ENCODE peak calls at places on chromosomes 6 and 20, in four cellular contexts. One of them, this sample, is unnamed.

GRCh38 chr6:43623880-43624785 is 4.9 kb downstream of the GTPBP2 start:
- DNase-seq in K562: no peak
- DNase-seq in H1: no peak
- DNase-seq in HepG2: no peak
- DNase-seq in this sample: no peak

GRCh38 chr20:10652660-10653191 is 21.1 kb downstream of the JAG1 start:
- DNase-seq in HepG2: peak; percentile 89
- DNase-seq in H1: no peak
- DNase-seq in K562: no peak
- DNase-seq in this sample: no peak

GRCh38 chr6:156925718-156926607 is 148.8 kb downstream of the ARID1B start:
- DNase-seq in K562: no peak
- DNase-seq in HepG2: no peak
- DNase-seq in H1: no peak
- DNase-seq in this sample: no peak

GRCh38 chr20:35575958-35576357 is 34.1 kb downstream of the ERGIC3 start:
- DNase-seq in HepG2: peak; percentile 62
- DNase-seq in H1: no peak
- DNase-seq in K562: no peak
- DNase-seq in this sample: no peak

GRCh38 chr6:4388675-4389074 is 253.3 kb upstream of the ECI2 start:
- DNase-seq in H1: peak; percentile 23
- DNase-seq in K562: peak; percentile 43
- DNase-seq in HepG2: no peak
- DNase-seq in this sample: peak; percentile 28

GRCh38 chr6:107600111-107600510 is 110.2 kb downstream of the SOBP start:
- DNase-seq in H1: no peak
- DNase-seq in K562: no peak
- DNase-seq in HepG2: no peak
- DNase-seq in this sample: peak; percentile 53

GRCh38 chr6:150692604-150693003 is 92.9 kb downstream of the PLEKHG1 start:
- DNase-seq in HepG2: no peak
- DNase-seq in H1: no peak
- DNase-seq in K562: no peak
- DNase-seq in this sample: no peak

GRCh38 chr20:41300383-41300782 is 17.1 kb downstream of the ZHX3 start:
- DNase-seq in K562: no peak
- DNase-seq in HepG2: no peak
- DNase-seq in H1: no peak
- DNase-seq in this sample: no peak

GRCh38 chr20:36162272-36162966 is 7.9 kb downstream of the EPB41L1 start:
- DNase-seq in H1: no peak
- DNase-seq in K562: peak; percentile 75
- DNase-seq in HepG2: no peak
- DNase-seq in this sample: no peak

GRCh38 chr6:167404385-167405049 is 79.6 kb downstream of the TTLL2 start:
- DNase-seq in K562: no peak
- DNase-seq in H1: no peak
- DNase-seq in HepG2: no peak
- DNase-seq in this sample: no peak

GRCh38 chr6:48024956-48025355 is 86.0 kb downstream of the PTCHD4 start:
- DNase-seq in K562: no peak
- DNase-seq in HepG2: no peak
- DNase-seq in H1: no peak
- DNase-seq in this sample: no peak

GRCh38 chr20:49561256-49561655 is 6.7 kb downstream of the PTGIS start:
- DNase-seq in H1: no peak
- DNase-seq in K562: no peak
- DNase-seq in HepG2: no peak
- DNase-seq in this sample: no peak

GRCh38 chr6:16773376-16773775 is 12.1 kb upstream of the ATXN1 start:
- DNase-seq in HepG2: no peak
- DNase-seq in K562: no peak
- DNase-seq in H1: no peak
- DNase-seq in this sample: no peak

GRCh38 chr6:6730831-6731230 is 142.3 kb downstream of the LY86 start:
- DNase-seq in K562: no peak
- DNase-seq in H1: no peak
- DNase-seq in HepG2: no peak
- DNase-seq in this sample: no peak

GRCh38 chr6:80457044-80457933 is 350.8 kb downstream of the BCKDHB start:
- DNase-seq in HepG2: no peak
- DNase-seq in H1: no peak
- DNase-seq in K562: no peak
- DNase-seq in this sample: no peak

GRCh38 chr20:60095456-60095855 is 137.2 kb downstream of the CDH26 start:
- DNase-seq in HepG2: no peak
- DNase-seq in H1: no peak
- DNase-seq in K562: no peak
- DNase-seq in this sample: no peak

GRCh38 chr6:2578729-2579128 is 172.0 kb downstream of the MYLK4 start:
- DNase-seq in H1: no peak
- DNase-seq in HepG2: no peak
- DNase-seq in K562: no peak
- DNase-seq in this sample: no peak

GRCh38 chr6:133548409-133548808 is 307.3 kb downstream of the EYA4 start:
- DNase-seq in H1: no peak
- DNase-seq in K562: no peak
- DNase-seq in HepG2: no peak
- DNase-seq in this sample: no peak

GRCh38 chr6:102438181-102438580 is 1044.7 kb downstream of the GRIK2 start:
- DNase-seq in K562: no peak
- DNase-seq in HepG2: no peak
- DNase-seq in H1: no peak
- DNase-seq in this sample: no peak

GRCh38 chr6:153087436-153087835 is 43.6 kb downstream of the RGS17 start:
- DNase-seq in HepG2: no peak
- DNase-seq in K562: no peak
- DNase-seq in H1: no peak
- DNase-seq in this sample: no peak

GRCh38 chr6:20800229-20800628 is 266.0 kb downstream of the CDKAL1 start:
- DNase-seq in H1: no peak
- DNase-seq in HepG2: peak; percentile 18
- DNase-seq in K562: no peak
- DNase-seq in this sample: no peak

GRCh38 chr20:33372993-33373441 is 28.3 kb downstream of the CDK5RAP1 start:
- DNase-seq in K562: no peak
- DNase-seq in HepG2: peak; percentile 24
- DNase-seq in H1: no peak
- DNase-seq in this sample: no peak

GRCh38 chr6:66897576-66897975 is 1190.5 kb upstream of the EYS start:
- DNase-seq in H1: no peak
- DNase-seq in HepG2: peak; percentile 4
- DNase-seq in K562: no peak
- DNase-seq in this sample: no peak

GRCh38 chr6:166463363-166464067 is 80.8 kb upstream of the MPC1 start:
- DNase-seq in K562: no peak
- DNase-seq in HepG2: no peak
- DNase-seq in H1: no peak
- DNase-seq in this sample: no peak

GRCh38 chr6:142893088-142893487 is 51.9 kb downstream of the HIVEP2 start:
- DNase-seq in H1: no peak
- DNase-seq in K562: no peak
- DNase-seq in HepG2: no peak
- DNase-seq in this sample: no peak

GRCh38 chr20:23596856-23597255 is 8.9 kb downstream of the CST9 start:
- DNase-seq in HepG2: no peak
- DNase-seq in H1: no peak
- DNase-seq in K562: no peak
- DNase-seq in this sample: no peak

GRCh38 chr6:97064578-97064977 is 140.1 kb downstream of the KLHL32 start:
- DNase-seq in H1: no peak
- DNase-seq in K562: no peak
- DNase-seq in HepG2: no peak
- DNase-seq in this sample: no peak

GRCh38 chr6:106192824-106193223 is 106.7 kb downstream of the PRDM1 start:
- DNase-seq in HepG2: no peak
- DNase-seq in K562: no peak
- DNase-seq in H1: no peak
- DNase-seq in this sample: no peak

GRCh38 chr6:7087066-7087465 is 20.7 kb upstream of the RREB1 start:
- DNase-seq in K562: peak; percentile 23
- DNase-seq in H1: no peak
- DNase-seq in HepG2: no peak
- DNase-seq in this sample: no peak

GRCh38 chr20:47860049-47860830 is 75.0 kb upstream of the SULF2 start:
- DNase-seq in K562: no peak
- DNase-seq in H1: no peak
- DNase-seq in HepG2: no peak
- DNase-seq in this sample: no peak

GRCh38 chr6:454148-454991 is 62.8 kb downstream of the IRF4 start:
- DNase-seq in HepG2: no peak
- DNase-seq in K562: no peak
- DNase-seq in H1: no peak
- DNase-seq in this sample: no peak

GRCh38 chr6:451336-451735 is 59.8 kb downstream of the IRF4 start:
- DNase-seq in K562: no peak
- DNase-seq in HepG2: no peak
- DNase-seq in H1: no peak
- DNase-seq in this sample: no peak

GRCh38 chr6:451847-452246 is 60.3 kb downstream of the IRF4 start:
- DNase-seq in K562: no peak
- DNase-seq in H1: no peak
- DNase-seq in HepG2: no peak
- DNase-seq in this sample: no peak

GRCh38 chr6:452301-453067 is 60.9 kb downstream of the IRF4 start:
- DNase-seq in K562: no peak
- DNase-seq in H1: no peak
- DNase-seq in HepG2: no peak
- DNase-seq in this sample: no peak

GRCh38 chr6:453152-453551 is 61.6 kb downstream of the IRF4 start:
- DNase-seq in K562: no peak
- DNase-seq in H1: no peak
- DNase-seq in HepG2: no peak
- DNase-seq in this sample: no peak
- TF ChIP-seq SP1 in K562: no peak
- TF ChIP-seq SP1 in H1: no peak
- TF ChIP-seq SP1 in HepG2: no peak
- TF ChIP-seq SP1 in this sample: no peak

GRCh38 chr6:26233608-26234420 is 131.2 kb upstream of the BTN3A2 start:
- DNase-seq in K562: peak; percentile 75
- DNase-seq in HepG2: no peak
- DNase-seq in H1: no peak
- DNase-seq in this sample: no peak
- TF ChIP-seq JUN in K562: no peak
- TF ChIP-seq JUN in HepG2: no peak
- TF ChIP-seq JUN in H1: no peak
- TF ChIP-seq JUN in this sample: no peak

GRCh38 chr6:5679696-5680494 is 326.8 kb downstream of the NRN1 start:
- DNase-seq in K562: no peak
- DNase-seq in HepG2: no peak
- DNase-seq in H1: no peak
- DNase-seq in this sample: no peak

GRCh38 chr6:5676701-5677100 is 330.0 kb downstream of the NRN1 start:
- DNase-seq in HepG2: no peak
- DNase-seq in K562: no peak
- DNase-seq in H1: no peak
- DNase-seq in this sample: no peak

GRCh38 chr6:5679271-5679670 is 327.5 kb downstream of the NRN1 start:
- DNase-seq in H1: no peak
- DNase-seq in K562: no peak
- DNase-seq in HepG2: no peak
- DNase-seq in this sample: no peak

GRCh38 chr6:5674723-5675122 is 332.0 kb downstream of the NRN1 start:
- DNase-seq in H1: no peak
- DNase-seq in K562: no peak
- DNase-seq in HepG2: no peak
- DNase-seq in this sample: no peak

GRCh38 chr6:5677219-5678000 is 329.3 kb downstream of the NRN1 start:
- DNase-seq in H1: no peak
- DNase-seq in K562: no peak
- DNase-seq in HepG2: no peak
- DNase-seq in this sample: no peak
- TF ChIP-seq SP1 in H1: no peak
- TF ChIP-seq SP1 in K562: no peak
- TF ChIP-seq SP1 in HepG2: no peak
- TF ChIP-seq SP1 in this sample: no peak

GRCh38 chr6:151806757-151807512 is 547 bp upstream of the ESR1 start:
- DNase-seq in H1: no peak
- DNase-seq in K562: no peak
- DNase-seq in HepG2: no peak
- DNase-seq in this sample: no peak

GRCh38 chr6:151805286-151805840 is 2.1 kb upstream of the ESR1 start:
- DNase-seq in HepG2: no peak
- DNase-seq in K562: no peak
- DNase-seq in H1: no peak
- DNase-seq in this sample: peak; percentile 23

GRCh38 chr6:151808331-151809241 is 1.1 kb downstream of the ESR1 start:
- DNase-seq in HepG2: no peak
- DNase-seq in H1: no peak
- DNase-seq in K562: no peak
- DNase-seq in this sample: peak; percentile 27

GRCh38 chr6:151804585-151805285 is 2.7 kb upstream of the ESR1 start:
- DNase-seq in H1: no peak
- DNase-seq in HepG2: no peak
- DNase-seq in K562: no peak
- DNase-seq in this sample: no peak

DNA sequence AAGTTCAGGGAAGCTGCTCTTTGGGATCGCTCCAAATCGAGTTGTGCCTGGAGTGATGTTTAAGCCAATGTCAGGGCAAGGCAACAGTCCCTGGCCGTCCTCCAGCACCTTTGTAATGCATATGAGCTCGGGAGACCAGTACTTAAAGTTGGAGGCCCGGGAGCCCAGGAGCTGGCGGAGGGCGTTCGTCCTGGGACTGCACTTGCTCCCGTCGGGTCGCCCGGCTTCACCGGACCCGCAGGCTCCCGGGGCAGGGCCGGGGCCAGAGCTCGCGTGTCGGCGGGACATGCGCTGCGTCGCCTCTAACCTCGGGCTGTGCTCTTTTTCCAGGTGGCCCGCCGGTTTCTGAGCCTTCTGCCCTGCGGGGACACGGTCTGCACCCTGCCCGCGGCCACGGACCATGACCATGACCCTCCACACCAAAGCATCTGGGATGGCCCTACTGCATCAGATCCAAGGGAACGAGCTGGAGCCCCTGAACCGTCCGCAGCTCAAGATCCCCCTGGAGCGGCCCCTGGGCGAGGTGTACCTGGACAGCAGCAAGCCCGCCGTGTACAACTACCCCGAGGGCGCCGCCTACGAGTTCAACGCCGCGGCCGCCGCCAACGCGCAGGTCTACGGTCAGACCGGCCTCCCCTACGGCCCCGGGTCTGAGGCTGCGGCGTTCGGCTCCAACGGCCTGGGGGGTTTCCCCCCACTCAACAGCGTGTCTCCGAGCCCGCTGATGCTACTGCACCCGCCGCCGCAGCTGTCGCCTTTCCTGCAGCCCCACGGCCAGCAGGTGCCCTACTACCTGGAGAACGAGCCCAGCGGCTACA is at the start of gene ESR1:
- DNase-seq in HepG2: no peak
- DNase-seq in K562: no peak
- DNase-seq in H1: peak; percentile 29
- DNase-seq in this sample: peak; percentile 71
- TF ChIP-seq JUN in HepG2: no peak
- TF ChIP-seq JUN in K562: no peak
- TF ChIP-seq JUN in H1: no peak
- TF ChIP-seq JUN in this sample: no peak